ENCODE peak calls at places on chromosomes 11 and 22, in five cellular contexts. One of them, this sample, is unnamed.

GRCh38 chr22:29167032-29167911 is 38.4 kb upstream of the EMID1 start:
- DNase-seq in heart right ventricle: no peak
- DNase-seq in K562: no peak
- DNase-seq in IMR-90: no peak
- DNase-seq in neural progenitor cell: no peak
- DNase-seq in this sample: no peak

GRCh38 chr11:112734207-112734606 is 227.0 kb upstream of the NCAM1 start:
- DNase-seq in K562: no peak
- DNase-seq in neural progenitor cell: peak
- DNase-seq in heart right ventricle: no peak
- DNase-seq in IMR-90: peak
- DNase-seq in this sample: no peak

GRCh38 chr11:119538748-119539147 is 115.8 kb upstream of the THY1 start:
- DNase-seq in heart right ventricle: no peak
- DNase-seq in K562: no peak
- DNase-seq in IMR-90: no peak
- DNase-seq in neural progenitor cell: no peak
- DNase-seq in this sample: no peak

GRCh38 chr11:65987336-65987735 is 14.6 kb downstream of the EIF1AD start:
- DNase-seq in heart right ventricle: no peak
- DNase-seq in neural progenitor cell: no peak
- DNase-seq in IMR-90: no peak
- DNase-seq in K562: no peak
- DNase-seq in this sample: no peak

GRCh38 chr11:61917043-61917356 is 366 bp downstream of the RAB3IL1 start:
- DNase-seq in heart right ventricle: no peak
- DNase-seq in K562: no peak
- DNase-seq in IMR-90: no peak
- DNase-seq in neural progenitor cell: no peak
- DNase-seq in this sample: no peak

GRCh38 chr11:15602779-15603178 is 488.1 kb downstream of the INSC start:
- DNase-seq in IMR-90: no peak
- DNase-seq in neural progenitor cell: no peak
- DNase-seq in heart right ventricle: no peak
- DNase-seq in K562: no peak
- DNase-seq in this sample: no peak

GRCh38 chr11:21427750-21428149 is 758.4 kb downstream of the NELL1 start:
- DNase-seq in IMR-90: no peak
- DNase-seq in neural progenitor cell: no peak
- DNase-seq in heart right ventricle: no peak
- DNase-seq in K562: no peak
- DNase-seq in this sample: no peak

GRCh38 chr11:66258473-66258893 is 10.0 kb upstream of the RAB1B start:
- DNase-seq in neural progenitor cell: no peak
- DNase-seq in IMR-90: no peak
- DNase-seq in heart right ventricle: no peak
- DNase-seq in K562: no peak
- DNase-seq in this sample: no peak

GRCh38 chr11:95230054-95231034 is 658 bp downstream of the SESN3 start:
- DNase-seq in heart right ventricle: no peak
- DNase-seq in IMR-90: no peak
- DNase-seq in K562: peak
- DNase-seq in neural progenitor cell: peak
- DNase-seq in this sample: peak

GRCh38 chr11:86938900-86939880 is 16.0 kb downstream of the FZD4 start:
- DNase-seq in K562: peak
- DNase-seq in heart right ventricle: no peak
- DNase-seq in IMR-90: peak
- DNase-seq in neural progenitor cell: peak
- DNase-seq in this sample: no peak

GRCh38 chr11:100949443-100949842 is 180.2 kb downstream of the PGR start:
- DNase-seq in IMR-90: no peak
- DNase-seq in heart right ventricle: no peak
- DNase-seq in K562: no peak
- DNase-seq in neural progenitor cell: no peak
- DNase-seq in this sample: no peak

GRCh38 chr11:8863838-8864237 is 47.2 kb upstream of the AKIP1 start:
- DNase-seq in heart right ventricle: no peak
- DNase-seq in K562: no peak
- DNase-seq in IMR-90: peak
- DNase-seq in neural progenitor cell: no peak
- DNase-seq in this sample: no peak

GRCh38 chr11:29135504-29135903 is 881.3 kb downstream of the KCNA4 start:
- DNase-seq in K562: no peak
- DNase-seq in IMR-90: peak
- DNase-seq in heart right ventricle: no peak
- DNase-seq in neural progenitor cell: no peak
- DNase-seq in this sample: no peak

GRCh38 chr22:33873186-33873585 is 47.1 kb downstream of the LARGE1 start:
- DNase-seq in neural progenitor cell: no peak
- DNase-seq in heart right ventricle: peak
- DNase-seq in IMR-90: no peak
- DNase-seq in K562: no peak
- DNase-seq in this sample: no peak
- H3K27ac ChIP-seq in neural progenitor cell: no peak
- H3K27ac ChIP-seq in heart right ventricle: peak
- H3K27ac ChIP-seq in IMR-90: no peak
- H3K27ac ChIP-seq in K562: no peak
- H3K27ac ChIP-seq in this sample: no peak

GRCh38 chr11:67270256-67271211 is 4.3 kb downstream of the GRK2 start:
- DNase-seq in IMR-90: no peak
- DNase-seq in neural progenitor cell: peak
- DNase-seq in K562: no peak
- DNase-seq in heart right ventricle: peak
- DNase-seq in this sample: no peak
- H3K27ac ChIP-seq in IMR-90: peak
- H3K27ac ChIP-seq in neural progenitor cell: peak
- H3K27ac ChIP-seq in K562: peak
- H3K27ac ChIP-seq in heart right ventricle: peak
- H3K27ac ChIP-seq in this sample: peak

GRCh38 chr11:122368796-122369195 is 252.8 kb upstream of the BLID start:
- DNase-seq in heart right ventricle: no peak
- DNase-seq in neural progenitor cell: no peak
- DNase-seq in IMR-90: no peak
- DNase-seq in K562: no peak
- DNase-seq in this sample: no peak

GRCh38 chr11:122363306-122363705 is 247.3 kb upstream of the BLID start:
- DNase-seq in heart right ventricle: no peak
- DNase-seq in IMR-90: no peak
- DNase-seq in neural progenitor cell: no peak
- DNase-seq in K562: no peak
- DNase-seq in this sample: no peak

GRCh38 chr11:122362381-122362780 is 246.4 kb upstream of the BLID start:
- DNase-seq in IMR-90: no peak
- DNase-seq in K562: no peak
- DNase-seq in heart right ventricle: no peak
- DNase-seq in neural progenitor cell: no peak
- DNase-seq in this sample: no peak

GRCh38 chr11:122365545-122366380 is 249.7 kb upstream of the BLID start:
- DNase-seq in heart right ventricle: peak
- DNase-seq in neural progenitor cell: peak
- DNase-seq in IMR-90: no peak
- DNase-seq in K562: no peak
- DNase-seq in this sample: no peak

DNA sequence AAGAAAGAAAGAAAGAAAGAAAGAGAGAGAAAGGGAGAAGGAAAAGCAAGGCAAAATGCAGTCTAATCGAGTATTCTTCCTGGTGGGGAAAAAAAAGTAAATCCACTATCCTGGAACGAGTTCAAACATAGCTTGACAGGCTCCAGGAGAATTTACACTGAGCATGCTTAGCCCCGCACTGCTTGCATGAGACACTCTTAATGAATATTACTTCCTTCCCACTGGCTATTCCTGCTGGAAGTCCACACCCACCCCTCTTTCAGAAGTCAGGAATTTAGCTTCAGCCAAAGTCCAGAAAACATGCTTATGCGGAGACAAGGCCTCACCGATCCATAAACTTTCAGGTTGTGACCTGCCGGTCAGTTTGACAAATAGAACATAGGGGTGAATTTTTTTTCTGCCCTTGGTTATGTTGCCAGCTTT is 251.8 kb upstream of the BLID start:
- DNase-seq in IMR-90: peak
- DNase-seq in neural progenitor cell: peak
- DNase-seq in K562: no peak
- DNase-seq in heart right ventricle: no peak
- DNase-seq in this sample: no peak
- H3K27ac ChIP-seq in IMR-90: peak
- H3K27ac ChIP-seq in neural progenitor cell: no peak
- H3K27ac ChIP-seq in K562: no peak
- H3K27ac ChIP-seq in heart right ventricle: peak
- H3K27ac ChIP-seq in this sample: peak

DNA sequence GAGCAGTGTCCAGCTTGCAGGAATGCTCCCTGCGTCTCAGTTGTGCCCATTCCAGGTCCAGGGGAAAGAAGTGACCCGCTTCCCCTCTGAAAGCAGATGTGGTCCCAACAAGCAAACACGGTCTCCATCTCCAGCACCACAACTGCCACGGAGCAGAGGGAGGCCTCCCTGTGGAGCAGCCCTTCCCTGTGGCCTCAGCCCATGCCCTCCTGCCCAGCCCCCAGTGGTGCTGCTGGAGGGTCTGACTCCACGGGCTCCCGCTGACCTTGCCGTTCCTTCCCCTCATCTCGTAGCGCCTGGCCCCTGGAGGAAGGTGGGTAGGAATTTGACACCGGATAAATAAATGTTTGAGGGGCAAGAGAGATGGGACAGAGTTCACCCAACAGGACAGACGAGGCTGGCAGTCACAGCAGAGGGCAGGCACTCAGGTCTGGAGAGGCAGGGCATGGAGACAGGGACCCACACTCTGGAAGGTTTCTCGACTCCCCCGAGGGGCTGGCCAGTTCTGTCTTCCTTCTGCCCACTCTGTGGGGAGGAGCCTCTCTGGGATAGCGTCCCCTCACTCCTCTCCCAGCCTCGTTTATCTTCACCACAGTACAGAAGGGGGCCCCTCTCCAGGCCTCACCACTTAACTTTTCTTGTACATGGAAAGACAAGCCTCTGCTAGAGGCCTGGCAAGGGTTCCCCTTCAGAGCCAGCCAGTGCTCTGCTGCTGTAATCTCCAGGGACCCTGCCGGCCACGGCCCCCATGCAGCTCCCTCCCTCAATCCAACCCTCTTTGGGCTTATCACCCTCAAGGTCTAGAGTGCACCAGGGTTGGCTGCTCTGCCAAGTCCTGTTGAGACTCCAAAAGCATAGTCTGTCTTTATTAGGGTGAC is 7.5 kb upstream of the ST3GAL4 start:
- DNase-seq in heart right ventricle: no peak
- DNase-seq in K562: no peak
- DNase-seq in IMR-90: no peak
- DNase-seq in neural progenitor cell: no peak
- DNase-seq in this sample: no peak
- H3K27ac ChIP-seq in heart right ventricle: peak
- H3K27ac ChIP-seq in K562: peak
- H3K27ac ChIP-seq in IMR-90: no peak
- H3K27ac ChIP-seq in neural progenitor cell: peak
- H3K27ac ChIP-seq in this sample: no peak

GRCh38 chr22:37306494-37306829 is 24.2 kb downstream of the CYTH4 start:
- DNase-seq in IMR-90: no peak
- DNase-seq in neural progenitor cell: no peak
- DNase-seq in K562: no peak
- DNase-seq in heart right ventricle: no peak
- DNase-seq in this sample: no peak

GRCh38 chr22:37309221-37310074 is 27.1 kb downstream of the CYTH4 start:
- DNase-seq in heart right ventricle: no peak
- DNase-seq in neural progenitor cell: no peak
- DNase-seq in IMR-90: no peak
- DNase-seq in K562: peak
- DNase-seq in this sample: no peak

GRCh38 chr22:37310075-37310606 is 27.8 kb downstream of the CYTH4 start:
- DNase-seq in IMR-90: no peak
- DNase-seq in K562: peak
- DNase-seq in neural progenitor cell: no peak
- DNase-seq in heart right ventricle: no peak
- DNase-seq in this sample: no peak

GRCh38 chr22:37310815-37311595 is 28.7 kb downstream of the CYTH4 start:
- DNase-seq in neural progenitor cell: no peak
- DNase-seq in K562: no peak
- DNase-seq in heart right ventricle: no peak
- DNase-seq in IMR-90: no peak
- DNase-seq in this sample: no peak

GRCh38 chr22:37308385-37309200 is 26.3 kb downstream of the CYTH4 start:
- DNase-seq in IMR-90: no peak
- DNase-seq in heart right ventricle: no peak
- DNase-seq in K562: no peak
- DNase-seq in neural progenitor cell: no peak
- DNase-seq in this sample: no peak
- H3K27ac ChIP-seq in IMR-90: peak
- H3K27ac ChIP-seq in heart right ventricle: no peak
- H3K27ac ChIP-seq in K562: peak
- H3K27ac ChIP-seq in neural progenitor cell: no peak
- H3K27ac ChIP-seq in this sample: no peak

DNA sequence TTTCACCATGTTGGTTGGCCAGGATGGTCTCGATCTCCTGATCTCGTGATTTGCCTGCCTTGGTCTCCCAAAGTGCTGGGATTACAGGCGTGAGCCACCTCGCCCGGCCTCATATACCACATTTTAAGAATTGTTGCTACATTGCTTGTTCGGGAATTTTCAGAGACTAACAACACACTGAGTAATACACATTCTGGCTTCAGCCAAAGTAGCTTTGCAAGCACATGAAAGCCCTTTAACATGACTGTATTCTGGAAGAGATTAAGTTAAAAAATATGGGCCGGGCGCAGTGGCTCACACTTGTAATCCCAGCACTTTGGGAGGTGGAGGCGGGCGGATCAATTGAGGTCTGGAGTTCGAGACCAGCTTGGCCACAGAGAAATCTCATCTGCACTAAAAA is 15.0 kb downstream of the CRTAM start:
- DNase-seq in K562: no peak
- DNase-seq in heart right ventricle: no peak
- DNase-seq in IMR-90: peak
- DNase-seq in neural progenitor cell: no peak
- DNase-seq in this sample: no peak
- H3K27ac ChIP-seq in K562: no peak
- H3K27ac ChIP-seq in heart right ventricle: no peak
- H3K27ac ChIP-seq in IMR-90: no peak
- H3K27ac ChIP-seq in neural progenitor cell: no peak
- H3K27ac ChIP-seq in this sample: no peak

GRCh38 chr11:108549319-108549885 is 44.2 kb downstream of the EXPH5 start:
- DNase-seq in neural progenitor cell: no peak
- DNase-seq in heart right ventricle: no peak
- DNase-seq in K562: no peak
- DNase-seq in IMR-90: no peak
- DNase-seq in this sample: no peak
- H3K27ac ChIP-seq in neural progenitor cell: no peak
- H3K27ac ChIP-seq in heart right ventricle: no peak
- H3K27ac ChIP-seq in K562: no peak
- H3K27ac ChIP-seq in IMR-90: no peak
- H3K27ac ChIP-seq in this sample: no peak

This sample was measured in substantia nigra.